ENCODE peak calls at places on chromosome 1, in six cellular contexts. O is iPS DF 6.9, P is astrocyte, G is OCI-LY7, Y is fibroblast of lung, D is gastrocnemius medialis. C is an unnamed sample.

GRCh38 chr1:29517251-29518080 is 281.1 kb downstream of the PTPRU start:
- DNase-seq in P (no peak), O (no peak), D (no peak), Y (no peak), G (no peak), C (no peak)

GRCh38 chr1:26949926-26950319 is 10.3 kb downstream of the KDF1 start:
- DNase-seq in Y (no peak), P (no peak), D (no peak), O (no peak), G (no peak), C (no peak)

GRCh38 chr1:228837817-228838716 is 102.8 kb downstream of the RHOU start:
- DNase-seq in O (no peak), P (peak; percentile 94), G (no peak), Y (peak; percentile 94), D (no peak), C (no peak)

GRCh38 chr1:109873278-109874175 is 37.1 kb upstream of the CSF1 start:
- DNase-seq in Y (peak; percentile 62), D (no peak), P (peak; percentile 51), G (no peak), O (no peak), C (no peak)

GRCh38 chr1:208221291-208221622 is 22.9 kb downstream of the PLXNA2 start:
- DNase-seq in G (no peak), D (no peak), O (no peak), Y (no peak), P (no peak), C (no peak)

GRCh38 chr1:90313756-90314155 is 318.8 kb downstream of the ZNF326 start:
- DNase-seq in G (no peak), Y (peak; percentile 30), O (no peak), P (peak; percentile 18), D (no peak), C (no peak)

GRCh38 chr1:24805534-24806301 is 60.5 kb downstream of the CLIC4 start:
- DNase-seq in G (no peak), P (peak; percentile 81), D (peak; percentile 15), Y (peak; percentile 86), O (no peak), C (no peak)

GRCh38 chr1:95642035-95642434 is 408.0 kb downstream of the RWDD3 start:
- DNase-seq in D (no peak), P (no peak), Y (no peak), O (no peak), G (no peak), C (no peak)

GRCh38 chr1:21278898-21279819 is 11.1 kb downstream of the ECE1 start:
- DNase-seq in Y (peak; percentile 36), O (no peak), P (no peak), G (no peak), D (no peak), C (no peak)
- H3K4me1 ChIP-seq in Y (peaks cover 41% of the 10 kb centered on the region), O (no peaks in the 10 kb centered on the region), P (peaks cover 33% of the 10 kb centered on the region), G (peaks cover 9% of the 10 kb centered on the region), D (peaks cover 29% of the 10 kb centered on the region), C (peaks cover 43% of the 10 kb centered on the region)

DNA sequence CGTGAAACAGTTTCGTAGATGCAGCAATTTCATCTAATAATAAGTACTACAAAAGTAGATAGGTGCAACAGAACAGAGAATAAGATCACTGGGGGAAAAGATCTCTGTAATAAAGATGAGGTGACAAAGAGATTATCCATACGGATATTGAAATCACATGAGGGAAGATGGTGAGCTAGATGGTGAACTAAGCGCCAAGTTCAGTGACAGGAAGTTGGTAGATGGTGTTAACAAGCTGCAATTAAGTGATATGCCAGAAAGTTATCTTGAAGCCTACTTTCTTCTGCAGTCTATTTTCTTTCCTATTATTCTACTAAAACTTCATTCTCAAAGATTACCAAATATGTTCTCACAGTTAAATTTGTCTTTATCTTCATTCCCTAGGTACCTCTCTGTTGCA is 7.1 kb downstream of the LRIF1 start:
- DNase-seq in Y (no peak), D (no peak), O (no peak), G (peak; percentile 3), P (no peak), C (no peak)
- H3K9me3 ChIP-seq in Y (no peaks in the 10 kb centered on the region), D (no peaks in the 10 kb centered on the region), O (no peaks in the 10 kb centered on the region), G (no peaks in the 10 kb centered on the region), P (no peaks in the 10 kb centered on the region), C (no peaks in the 10 kb centered on the region)

GRCh38 chr1:19365711-19366110 is 53.6 kb downstream of the SLC66A1 start:
- DNase-seq in G (no peak), O (no peak), D (no peak), P (no peak), Y (peak; percentile 34), C (no peak)
- H3K27ac ChIP-seq in G (no peak overlapping the region), O (no peak overlapping the region), D (no peak overlapping the region), P (no peak overlapping the region), Y (no peak overlapping the region), C (no peak overlapping the region)

DNA sequence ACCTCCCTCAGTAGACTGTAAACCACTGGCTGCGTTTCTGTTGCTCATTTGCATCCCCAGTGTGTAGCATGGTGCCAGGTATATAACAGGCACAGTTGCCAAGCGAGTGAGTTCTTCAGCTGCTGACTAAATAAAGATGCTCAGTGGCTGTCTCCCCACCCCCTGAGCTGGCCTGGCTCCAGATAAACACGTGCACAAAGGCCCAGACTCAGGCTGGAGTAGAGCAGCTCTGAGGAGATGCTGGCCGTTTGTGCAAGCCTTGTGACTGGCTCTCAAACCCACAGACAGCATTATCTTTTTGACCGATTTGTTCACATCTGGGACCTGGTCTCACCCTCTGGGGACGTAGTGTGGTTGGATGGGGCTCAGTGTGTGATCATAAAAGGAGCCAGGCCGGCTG is 7.1 kb downstream of the CHRNB2 start:
- DNase-seq in O (no peak), D (no peak), G (peak; percentile 75), Y (peak; percentile 15), P (no peak), C (no peak)
- H3K4me1 ChIP-seq in O (no peaks in the 10 kb centered on the region), D (no peaks in the 10 kb centered on the region), G (peaks cover 47% of the 10 kb centered on the region), Y (no peaks in the 10 kb centered on the region), P (no peaks in the 10 kb centered on the region), C (no peaks in the 10 kb centered on the region)

GRCh38 chr1:246988316-246988715 is 19.5 kb downstream of the ZNF695 start:
- DNase-seq in Y (no peak), P (no peak), D (no peak), G (no peak), O (no peak), C (no peak)
- H3K9me3 ChIP-seq in Y (no peaks in the 10 kb centered on the region), P (peaks cover 40% of the 10 kb centered on the region), D (no peaks in the 10 kb centered on the region), G (peaks cover 62% of the 10 kb centered on the region), O (peaks cover 8% of the 10 kb centered on the region), C (peaks cover 44% of the 10 kb centered on the region)

GRCh38 chr1:23452011-23452411 is 27.5 kb upstream of the TCEA3 start:
- DNase-seq in D (no peak), Y (peak; percentile 41), O (no peak), P (peak; percentile 12), G (no peak), C (peak; percentile 62)
- H3K27ac ChIP-seq in D (peak overlapping the region; percentile 78), Y (no peak overlapping the region), O (no peak overlapping the region), P (no peak overlapping the region), G (no peak overlapping the region), C (no peak overlapping the region)

DNA sequence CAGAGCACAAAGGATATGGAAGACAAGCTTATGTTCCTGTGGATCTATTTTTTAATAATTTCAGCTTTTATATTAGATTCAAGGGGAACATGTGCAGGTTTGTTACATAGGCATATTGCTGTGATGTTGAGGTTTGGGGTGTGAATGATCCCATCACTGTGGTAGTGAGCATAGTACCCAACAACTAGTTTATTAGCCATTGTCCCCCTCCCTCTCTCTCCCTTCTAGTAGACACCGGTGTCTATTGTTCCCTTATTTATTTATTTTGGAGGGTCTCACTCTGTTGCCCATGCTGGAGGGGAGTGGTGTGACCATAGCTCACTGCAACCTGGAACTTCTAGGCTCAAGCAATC is 8.7 kb downstream of the S1PR1 start:
- DNase-seq in G (no peak), O (no peak), P (no peak), Y (no peak), D (no peak), C (no peak)
- H3K4me1 ChIP-seq in G (peaks cover 51% of the 10 kb centered on the region), O (no peaks in the 10 kb centered on the region), P (no peaks in the 10 kb centered on the region), Y (no peaks in the 10 kb centered on the region), D (no peaks in the 10 kb centered on the region), C (peaks cover 59% of the 10 kb centered on the region)